ENCODE peak calls at places on chromosome 5, in ten cellular contexts. P, Q, K, X, H, L, I, M, U and V are unnamed samples.

GRCh38 chr5:77645158-77645994 is 6.9 kb upstream of the OTP start:
- DNase-seq in U (no peak), Q (no peak), M (no peak), K (peak), L (peak), I (no peak), X (peak), P (peak), H (peak), V (no peak)

GRCh38 chr5:71591100-71591499 is 4.0 kb downstream of the MCCC2 start:
- DNase-seq in M (no peak), I (no peak), X (no peak), H (no peak), Q (no peak), U (no peak), L (no peak), K (no peak), P (no peak), V (no peak)

GRCh38 chr5:2153350-2153749 is 270.6 kb upstream of the IRX4 start:
- DNase-seq in H (no peak), L (no peak), U (no peak), K (no peak), P (no peak), I (no peak), M (no peak), X (no peak), Q (no peak), V (no peak)

GRCh38 chr5:54844905-54845566 is 140.4 kb downstream of the ESM1 start:
- DNase-seq in M (peak), I (no peak), P (no peak), K (peak), H (peak), X (peak), L (peak), U (peak), Q (no peak), V (no peak)

GRCh38 chr5:151262532-151262931 is 9.5 kb downstream of the GM2A start:
- DNase-seq in K (no peak), U (no peak), H (no peak), P (no peak), I (no peak), L (no peak), X (no peak), M (no peak), Q (no peak), V (no peak)

GRCh38 chr5:141760753-141761152 is 78.7 kb upstream of the ARAP3 start:
- DNase-seq in K (no peak), Q (no peak), H (no peak), L (no peak), U (no peak), P (no peak), M (no peak), X (no peak), I (no peak), V (no peak)

GRCh38 chr5:80182802-80183645 is 72.8 kb downstream of the SERINC5 start:
- DNase-seq in L (no peak), H (no peak), X (peak), P (peak), U (no peak), K (no peak), I (no peak), M (no peak), Q (no peak), V (no peak)

GRCh38 chr5:133240425-133241091 is 188.7 kb downstream of the HSPA4 start:
- DNase-seq in L (peak), H (no peak), K (peak), X (peak), U (peak), P (no peak), I (no peak), Q (peak), M (peak), V (peak)

GRCh38 chr5:131974956-131975726 is 29.7 kb upstream of the MEIKIN start:
- DNase-seq in I (peak), Q (no peak), L (no peak), X (peak), U (no peak), K (no peak), H (no peak), M (no peak), P (peak), V (peak)

GRCh38 chr5:180343110-180343845 is 9.9 kb downstream of the GFPT2 start:
- DNase-seq in L (no peak), Q (no peak), I (no peak), U (no peak), K (no peak), H (no peak), P (peak), X (no peak), M (no peak), V (no peak)

GRCh38 chr5:34534237-34535108 is 121.7 kb upstream of the RAI14 start:
- DNase-seq in I (no peak), K (no peak), Q (peak), P (no peak), U (peak), L (no peak), H (no peak), X (no peak), M (peak), V (no peak)

GRCh38 chr5:83388608-83389007 is 82.9 kb upstream of the VCAN start:
- DNase-seq in Q (no peak), I (no peak), M (no peak), X (no peak), P (no peak), H (no peak), L (no peak), U (no peak), K (no peak), V (no peak)

GRCh38 chr5:80760680-80761079 is 105.9 kb upstream of the DHFR start:
- DNase-seq in I (no peak), K (no peak), X (no peak), L (no peak), H (no peak), P (no peak), Q (no peak), U (no peak), M (no peak), V (no peak)

GRCh38 chr5:135131801-135132675 is 98.0 kb upstream of the PITX1 start:
- DNase-seq in P (no peak), L (no peak), H (no peak), Q (no peak), X (peak), I (no peak), M (no peak), K (no peak), U (no peak), V (no peak)

GRCh38 chr5:146947181-146947941 is 68.8 kb upstream of the PPP2R2B start:
- DNase-seq in L (peak), H (peak), M (peak), Q (no peak), X (peak), U (no peak), K (no peak), P (peak), I (no peak), V (no peak)

GRCh38 chr5:116084231-116084630 is 594 bp upstream of the COMMD10 start:
- DNase-seq in U (no peak), Q (no peak), L (no peak), P (no peak), H (peak), I (no peak), M (no peak), K (peak), X (peak), V (no peak)

GRCh38 chr5:157108961-157109360 is at the start of gene HAVCR2:
- DNase-seq in H (no peak), I (peak), U (no peak), M (no peak), Q (no peak), P (no peak), L (no peak), K (peak), X (peak), V (no peak)

GRCh38 chr5:157545911-157546310 is 29.7 kb downstream of the ADAM19 start:
- DNase-seq in X (no peak), K (no peak), P (no peak), I (no peak), L (no peak), H (no peak), Q (no peak), U (no peak), M (no peak), V (no peak)

GRCh38 chr5:168227973-168228615 is 63.4 kb upstream of the WWC1 start:
- DNase-seq in U (no peak), K (peak), H (no peak), P (no peak), Q (no peak), X (no peak), L (no peak), I (no peak), M (no peak), V (no peak)

GRCh38 chr5:179872356-179873160 is 13.9 kb upstream of the MRNIP start:
- DNase-seq in P (no peak), U (no peak), L (no peak), Q (no peak), M (no peak), I (no peak), X (no peak), K (no peak), H (no peak), V (no peak)

GRCh38 chr5:108255468-108255867 is 126.4 kb downstream of the FBXL17 start:
- DNase-seq in H (no peak), P (no peak), U (no peak), L (no peak), Q (no peak), M (no peak), I (no peak), K (no peak), X (no peak), V (no peak)

GRCh38 chr5:33997331-33997983 is 10.4 kb downstream of the AMACR start:
- DNase-seq in U (peak), Q (peak), P (peak), K (peak), X (peak), I (no peak), L (peak), M (peak), H (peak), V (peak)

GRCh38 chr5:21802869-21803490 is 1050.2 kb downstream of the CDH12 start:
- DNase-seq in M (peak), X (no peak), H (peak), U (no peak), P (no peak), L (no peak), Q (no peak), I (no peak), K (peak), V (no peak)

GRCh38 chr5:161645264-161645663 is 40.3 kb upstream of the GABRA6 start:
- DNase-seq in L (no peak), H (no peak), P (no peak), I (no peak), K (no peak), Q (no peak), U (no peak), M (no peak), X (no peak), V (no peak)

GRCh38 chr5:40587284-40587882 is 92.3 kb upstream of the PTGER4 start:
- DNase-seq in H (no peak), X (no peak), L (no peak), Q (no peak), I (no peak), P (no peak), K (no peak), U (no peak), M (no peak), V (no peak)

GRCh38 chr5:33827885-33828284 is 63.9 kb downstream of the ADAMTS12 start:
- DNase-seq in L (no peak), K (no peak), H (no peak), U (no peak), X (no peak), M (no peak), P (no peak), I (no peak), Q (no peak), V (no peak)

GRCh38 chr5:60333103-60333502 is 366.9 kb downstream of the DEPDC1B start:
- DNase-seq in X (no peak), M (no peak), U (no peak), I (no peak), Q (no peak), P (no peak), K (no peak), H (no peak), L (no peak), V (no peak)

GRCh38 chr5:98518754-98519153 is 254.7 kb upstream of the RGMB start:
- DNase-seq in P (no peak), H (no peak), Q (no peak), M (no peak), U (no peak), I (no peak), X (no peak), L (no peak), K (no peak), V (no peak)

GRCh38 chr5:3599283-3600105 is 3.9 kb downstream of the IRX1 start:
- DNase-seq in L (no peak), H (peak), Q (no peak), U (no peak), I (no peak), X (no peak), M (no peak), K (no peak), P (peak), V (no peak)

GRCh38 chr5:139395844-139396640 is 1.1 kb upstream of the PROB1 start:
- DNase-seq in Q (no peak), L (no peak), U (no peak), H (no peak), K (peak), X (no peak), M (no peak), P (peak), I (no peak), V (no peak)

GRCh38 chr5:139394654-139395566 is at the start of gene PROB1:
- DNase-seq in H (no peak), L (no peak), U (no peak), I (no peak), Q (no peak), M (no peak), K (no peak), P (peak), X (no peak), V (no peak)

GRCh38 chr5:139392678-139393496 is 2.0 kb downstream of the PROB1 start:
- DNase-seq in X (peak), U (no peak), P (peak), H (peak), L (peak), M (peak), Q (no peak), K (peak), I (peak), V (no peak)

GRCh38 chr5:139393497-139394122 is 1.3 kb downstream of the PROB1 start:
- DNase-seq in U (no peak), M (no peak), K (peak), P (no peak), L (no peak), H (no peak), X (peak), I (no peak), Q (no peak), V (no peak)

DNA sequence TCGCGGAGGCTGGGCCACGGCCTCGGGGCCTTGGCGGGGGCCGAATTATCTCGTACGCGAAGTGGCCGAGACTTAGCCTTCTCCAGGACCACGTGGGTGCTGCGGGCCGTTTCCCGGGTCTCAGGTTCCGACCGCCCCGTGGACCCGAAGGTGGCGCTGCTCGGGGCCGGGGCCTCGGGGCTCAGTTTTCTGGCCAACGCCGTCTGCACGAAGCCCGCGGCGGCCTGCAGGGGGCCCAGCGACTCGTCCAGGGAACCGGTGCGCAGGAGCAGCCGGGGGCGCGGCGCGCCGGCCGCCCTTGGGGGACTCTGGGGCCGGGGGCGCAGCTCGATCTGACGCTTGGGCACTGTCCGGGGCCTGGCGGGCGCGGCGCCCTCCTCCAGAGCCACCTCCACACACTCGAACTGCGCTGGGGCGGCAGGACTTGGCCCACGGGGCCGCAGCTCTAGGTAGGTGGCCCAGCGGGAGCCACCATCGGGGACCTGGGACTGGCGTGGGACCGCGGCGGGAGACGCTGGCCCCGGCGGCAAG is 716 bp downstream of the PROB1 start:
- DNase-seq in U (no peak), X (peak), K (peak), H (peak), P (peak), L (no peak), M (peak), Q (no peak), I (no peak), V (no peak)
- TF ChIP-seq CTCF in U (peak), X (peak), K (peak), H (peak), P (peak), L (no peak), M (peak), Q (peak), I (peak), V (peak)

DNA sequence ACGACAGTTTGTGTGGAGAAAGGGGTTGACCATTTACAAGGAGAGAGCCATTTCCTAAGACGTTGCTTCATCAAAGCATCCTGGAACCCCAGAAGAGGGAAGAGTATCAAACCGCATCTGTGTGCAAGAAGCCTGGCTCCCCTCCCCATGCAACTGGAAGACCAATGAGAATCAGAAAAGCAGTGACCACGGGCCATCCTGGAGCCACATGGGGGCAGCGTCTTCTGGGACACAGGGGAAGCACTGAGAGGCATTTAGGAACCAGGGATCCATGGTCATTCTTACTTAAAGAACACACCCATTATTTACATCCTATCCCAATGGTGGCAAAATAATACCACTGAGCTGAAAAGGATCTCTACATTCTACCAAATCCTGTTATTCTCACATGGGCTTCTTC is 29.3 kb downstream of the SEMA5A start:
- DNase-seq in K (no peak), H (no peak), Q (no peak), M (no peak), L (no peak), I (no peak), P (peak), U (no peak), X (peak), V (no peak)
- TF ChIP-seq CTCF in K (no peak), H (peak), Q (no peak), M (no peak), L (no peak), I (no peak), P (peak), U (peak), X (no peak), V (no peak)

DNA sequence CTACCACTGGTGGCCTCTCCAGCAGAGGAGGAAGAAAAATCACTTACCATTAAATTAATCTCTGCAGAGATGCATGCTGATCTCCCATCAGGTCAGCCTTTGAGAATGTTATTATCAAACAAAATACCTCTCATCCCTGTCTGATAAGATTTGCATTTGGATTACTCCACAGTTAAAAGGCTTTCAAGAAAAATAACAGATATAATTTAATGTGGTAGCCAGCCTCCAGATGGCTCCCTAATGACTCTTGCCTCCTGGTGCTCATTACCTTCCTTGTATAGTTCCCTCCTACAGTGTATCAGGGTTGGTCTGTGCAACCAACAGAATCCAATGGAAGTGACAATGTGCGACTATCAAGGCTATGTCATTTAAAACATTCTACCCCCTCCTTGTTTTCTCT is 63.6 kb upstream of the TNPO1 start:
- DNase-seq in Q (no peak), I (no peak), U (no peak), K (no peak), L (no peak), M (no peak), X (no peak), P (no peak), H (no peak), V (no peak)
- TF ChIP-seq CTCF in Q (no peak), I (no peak), U (no peak), K (no peak), L (no peak), M (no peak), X (no peak), P (no peak), H (no peak), V (no peak)

GRCh38 chr5:93191426-93191825 is 389.6 kb downstream of the NR2F1-AS1 start:
- DNase-seq in I (no peak), Q (no peak), U (no peak), P (no peak), X (no peak), M (no peak), K (no peak), L (no peak), H (no peak), V (no peak)

GRCh38 chr5:93192683-93193082 is 388.3 kb downstream of the NR2F1-AS1 start:
- DNase-seq in K (no peak), M (no peak), U (no peak), X (no peak), H (no peak), Q (no peak), L (peak), I (no peak), P (no peak), V (no peak)

GRCh38 chr5:93192107-93192506 is 388.9 kb downstream of the NR2F1-AS1 start:
- DNase-seq in X (no peak), L (peak), P (no peak), Q (peak), K (no peak), H (no peak), U (peak), I (no peak), M (peak), V (no peak)

GRCh38 chr5:93191016-93191415 is 390.0 kb downstream of the NR2F1-AS1 start:
- DNase-seq in L (no peak), M (no peak), H (no peak), X (no peak), I (no peak), Q (no peak), P (no peak), U (no peak), K (no peak), V (no peak)

DNA sequence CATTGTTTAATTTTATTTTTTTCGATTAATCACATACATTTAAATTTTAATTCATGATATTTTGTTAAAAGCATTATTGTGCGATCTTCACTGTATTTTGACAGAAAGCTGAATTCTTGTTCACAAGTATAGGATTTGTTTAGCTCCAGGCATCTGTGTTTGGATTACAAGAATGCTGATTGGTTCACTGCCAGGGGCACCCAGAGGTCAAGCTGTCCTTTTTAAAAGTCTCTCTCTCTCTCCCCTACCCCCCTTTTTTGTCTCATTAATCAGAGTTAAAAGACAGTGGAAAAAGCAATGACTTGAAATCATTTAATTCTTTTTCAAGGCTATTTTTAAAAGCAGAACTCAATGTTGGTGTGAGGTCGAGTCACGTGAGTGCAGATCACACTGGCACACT is 387.3 kb downstream of the NR2F1-AS1 start:
- DNase-seq in L (no peak), P (no peak), H (no peak), U (no peak), X (no peak), K (no peak), Q (no peak), M (peak), I (no peak), V (no peak)
- TF ChIP-seq CTCF in L (no peak), P (no peak), H (no peak), U (no peak), X (no peak), K (no peak), Q (no peak), M (no peak), I (no peak), V (no peak)

GRCh38 chr5:176812269-176813259 is 2.2 kb downstream of the UNC5A start:
- DNase-seq in L (no peak), P (peak), M (peak), U (no peak), I (no peak), Q (no peak), X (no peak), K (peak), H (peak), V (no peak)
- TF ChIP-seq CTCF in L (no peak), P (peak), M (peak), U (peak), I (no peak), Q (peak), X (no peak), K (peak), H (peak), V (no peak)

GRCh38 chr5:52989781-52990530 is 804 bp downstream of the ITGA2 start:
- DNase-seq in L (peak), M (peak), I (peak), U (no peak), P (peak), H (peak), K (peak), X (peak), Q (no peak), V (no peak)
- TF ChIP-seq CTCF in L (no peak), M (peak), I (no peak), U (peak), P (peak), H (peak), K (peak), X (no peak), Q (peak), V (no peak)

GRCh38 chr5:6674421-6674820 is 38.8 kb upstream of the TENT4A start:
- DNase-seq in P (no peak), I (no peak), X (no peak), K (no peak), U (no peak), Q (no peak), L (no peak), H (no peak), M (no peak), V (no peak)

GRCh38 chr5:6673963-6674362 is 39.3 kb upstream of the TENT4A start:
- DNase-seq in H (no peak), M (no peak), U (no peak), P (no peak), K (no peak), X (no peak), L (no peak), I (no peak), Q (no peak), V (no peak)

GRCh38 chr5:6676702-6677101 is 36.5 kb upstream of the TENT4A start:
- DNase-seq in P (no peak), I (no peak), K (no peak), U (no peak), M (no peak), H (no peak), L (no peak), X (no peak), Q (no peak), V (no peak)

GRCh38 chr5:6674886-6675285 is 38.3 kb upstream of the TENT4A start:
- DNase-seq in P (no peak), Q (no peak), I (no peak), U (no peak), K (no peak), M (no peak), X (no peak), H (no peak), L (no peak), V (no peak)

GRCh38 chr5:6675784-6676499 is 37.3 kb upstream of the TENT4A start:
- DNase-seq in M (no peak), Q (no peak), I (no peak), P (no peak), X (no peak), H (no peak), U (no peak), L (no peak), K (no peak), V (no peak)
- TF ChIP-seq CTCF in M (no peak), Q (no peak), I (no peak), P (peak), X (no peak), H (no peak), U (peak), L (no peak), K (no peak), V (no peak)